ENCODE peak calls at places on chromosomes 16 and 17, in ten cellular contexts. Y is thoracic aorta, R is stomach, T is transverse colon, F is MCF 10A, G is dorsolateral prefrontal cortex, P is A549, J is AG09309, D is cardiac fibroblast, E is progenitor cell of endocrine pancreas. A is an unnamed sample.

GRCh38 chr16:59113009-59113408 is 378.9 kb upstream of the GOT2 start:
- DNase-seq in Y (no peak), E (no peak), P (no peak), D (no peak), R (no peak), F (no peak), J (no peak), T (no peak), G (no peak), A (peak)

GRCh38 chr16:4918790-4919210 is 18.1 kb downstream of the PPL start:
- DNase-seq in E (no peak), Y (no peak), P (no peak), T (peak), R (peak), F (no peak), J (no peak), D (no peak), G (no peak), A (no peak)

GRCh38 chr17:17993366-17993765 is 20.7 kb downstream of the DRC3 start:
- DNase-seq in Y (no peak), R (no peak), P (no peak), G (no peak), J (no peak), F (no peak), T (no peak), E (no peak), D (no peak), A (no peak)

GRCh38 chr17:73045722-73046121 is 46.8 kb downstream of the SLC39A11 start:
- DNase-seq in R (no peak), E (no peak), G (no peak), Y (no peak), J (no peak), D (no peak), P (no peak), F (no peak), T (no peak), A (no peak)

GRCh38 chr17:8913879-8914278 is 46.4 kb upstream of the PIK3R6 start:
- DNase-seq in Y (no peak), F (no peak), P (no peak), T (no peak), R (no peak), D (no peak), E (no peak), G (no peak), J (no peak), A (no peak)

GRCh38 chr16:58417600-58417999 is 25.3 kb downstream of the GINS3 start:
- DNase-seq in P (no peak), J (no peak), Y (no peak), G (no peak), R (no peak), F (no peak), D (no peak), T (no peak), E (no peak), A (no peak)

GRCh38 chr17:18251204-18251603 is 7.3 kb downstream of the FLII start:
- DNase-seq in G (no peak), E (no peak), D (no peak), T (no peak), J (no peak), F (no peak), R (no peak), P (no peak), Y (no peak), A (no peak)

GRCh38 chr17:3953542-3953941 is 10.7 kb downstream of the ATP2A3 start:
- DNase-seq in P (no peak), D (no peak), J (no peak), Y (no peak), T (no peak), E (no peak), R (no peak), G (no peak), F (no peak), A (no peak)

GRCh38 chr17:5352681-5353289 is 66.7 kb downstream of the NUP88 start:
- DNase-seq in E (no peak), R (no peak), P (no peak), Y (no peak), J (no peak), D (no peak), T (no peak), F (no peak), G (no peak), A (no peak)

GRCh38 chr16:85918436-85918835 is 19.5 kb downstream of the IRF8 start:
- DNase-seq in F (no peak), P (no peak), G (no peak), T (no peak), Y (no peak), J (no peak), R (no peak), E (no peak), D (no peak), A (no peak)

GRCh38 chr16:1152123-1152638 is 725 bp upstream of the CACNA1H start:
- DNase-seq in E (no peak), T (no peak), D (no peak), F (no peak), J (no peak), R (no peak), G (no peak), P (no peak), Y (no peak), A (no peak)

GRCh38 chr16:88638323-88639230 is at the start of gene IL17C:
- DNase-seq in E (no peak), J (no peak), P (no peak), Y (no peak), G (no peak), T (peak), R (peak), F (no peak), D (no peak), A (no peak)

GRCh38 chr17:13346081-13346533 is 255.6 kb downstream of the HS3ST3A1 start:
- DNase-seq in F (peak), Y (no peak), T (no peak), R (no peak), J (peak), G (no peak), D (peak), E (no peak), P (no peak), A (peak)

GRCh38 chr17:72699566-72699965 is 392.9 kb downstream of the SLC39A11 start:
- DNase-seq in J (no peak), Y (no peak), D (peak), G (peak), T (no peak), R (no peak), P (no peak), F (peak), E (no peak), A (no peak)

GRCh38 chr16:642189-643049 is 791 bp downstream of the MCRIP2 start:
- DNase-seq in Y (no peak), R (peak), E (no peak), J (no peak), F (peak), P (peak), G (no peak), D (peak), T (peak), A (peak)

GRCh38 chr16:85429776-85430522 is 183.2 kb upstream of the GSE1 start:
- DNase-seq in P (no peak), D (no peak), F (no peak), G (no peak), E (no peak), R (no peak), J (no peak), T (no peak), Y (no peak), A (no peak)

GRCh38 chr16:1526608-1527555 is 6.6 kb upstream of the TMEM204 start:
- DNase-seq in E (no peak), D (no peak), T (no peak), J (no peak), Y (no peak), G (no peak), P (no peak), R (no peak), F (no peak), A (no peak)

GRCh38 chr16:66741131-66741900 is 10.1 kb downstream of the DYNC1LI2 start:
- DNase-seq in D (peak), E (no peak), Y (peak), P (peak), J (peak), R (peak), T (peak), F (peak), G (peak), A (no peak)

GRCh38 chr16:83928341-83929055 is 24.5 kb upstream of the OSGIN1 start:
- DNase-seq in J (peak), R (no peak), E (no peak), F (peak), P (no peak), T (no peak), Y (no peak), G (no peak), D (peak), A (no peak)

GRCh38 chr17:68033636-68034451 is 1.7 kb upstream of the KPNA2 start:
- DNase-seq in P (peak), D (peak), R (no peak), F (peak), E (no peak), T (no peak), G (no peak), Y (no peak), J (no peak), A (peak)

GRCh38 chr16:57747996-57748395 is 12.4 kb downstream of the KATNB1 start:
- DNase-seq in J (no peak), R (no peak), T (no peak), D (no peak), F (no peak), Y (no peak), P (no peak), G (no peak), E (no peak), A (no peak)

GRCh38 chr16:12255473-12255872 is 278.9 kb downstream of the SNX29 start:
- DNase-seq in J (no peak), P (no peak), Y (no peak), T (no peak), E (no peak), G (no peak), D (peak), R (no peak), F (no peak), A (no peak)

GRCh38 chr17:64599187-64599676 is 62.9 kb downstream of the SMURF2 start:
- DNase-seq in Y (no peak), R (peak), J (no peak), T (peak), P (no peak), G (no peak), E (no peak), D (no peak), F (no peak), A (peak)

GRCh38 chr16:983044-984030 is 1.8 kb downstream of the SOX8 start:
- DNase-seq in T (no peak), R (no peak), Y (no peak), J (no peak), E (no peak), G (peak), D (peak), P (peak), F (no peak), A (no peak)

GRCh38 chr17:32625971-32626370 is 139.2 kb downstream of the CDK5R1 start:
- DNase-seq in P (no peak), R (peak), E (no peak), T (no peak), D (no peak), F (no peak), J (no peak), Y (no peak), G (peak), A (no peak)

GRCh38 chr17:64155751-64156544 is 26.0 kb upstream of the ERN1 start:
- DNase-seq in P (no peak), R (peak), G (peak), T (peak), F (no peak), J (no peak), E (no peak), D (peak), Y (no peak), A (no peak)

GRCh38 chr16:12096828-12097522 is 120.4 kb downstream of the SNX29 start:
- DNase-seq in F (no peak), J (no peak), Y (no peak), G (no peak), R (no peak), E (no peak), P (no peak), T (no peak), D (no peak), A (no peak)

GRCh38 chr17:38579934-38580333 is 25.8 kb downstream of the SRCIN1 start:
- DNase-seq in D (peak), R (peak), F (peak), J (no peak), T (no peak), G (peak), E (no peak), Y (no peak), P (peak), A (peak)

GRCh38 chr17:7550359-7550758 is 1.5 kb downstream of the TNFSF12 start:
- DNase-seq in T (no peak), D (no peak), F (no peak), G (no peak), Y (no peak), P (no peak), R (no peak), J (no peak), E (no peak), A (no peak)

GRCh38 chr16:68873635-68874471 is 30.5 kb downstream of the TANGO6 start:
- DNase-seq in R (no peak), Y (no peak), P (no peak), G (no peak), D (no peak), J (no peak), F (no peak), E (no peak), T (no peak), A (no peak)

GRCh38 chr17:83193336-83194188 is 114.2 kb downstream of the METRNL start:
- DNase-seq in G (peak), E (no peak), P (no peak), F (no peak), J (no peak), R (peak), D (peak), T (peak), Y (no peak), A (peak)

GRCh38 chr17:58741121-58741625 is 14.5 kb upstream of the PPM1E start:
- DNase-seq in P (peak), T (no peak), R (no peak), E (no peak), Y (no peak), F (peak), G (no peak), D (peak), J (peak), A (no peak)

GRCh38 chr16:69930117-69930776 is 20.9 kb upstream of the CLEC18A start:
- DNase-seq in T (peak), R (peak), Y (no peak), G (no peak), J (no peak), E (peak), P (peak), F (peak), D (peak), A (peak)

GRCh38 chr17:828761-829160 is 46.6 kb downstream of the MRM3 start:
- DNase-seq in R (no peak), P (no peak), G (no peak), J (peak), F (no peak), Y (no peak), D (no peak), E (no peak), T (no peak), A (no peak)

GRCh38 chr17:65987988-65988387 is 203.9 kb downstream of the CEP112 start:
- DNase-seq in G (no peak), E (no peak), D (peak), Y (no peak), R (no peak), F (peak), P (peak), J (peak), T (peak), A (peak)

GRCh38 chr17:6070895-6071511 is 824 bp downstream of the WSCD1 start:
- DNase-seq in P (peak), D (no peak), G (peak), Y (no peak), E (peak), F (no peak), J (no peak), T (peak), R (no peak), A (no peak)

GRCh38 chr16:9091867-9092281 is 430 bp downstream of the HAPSTR1 start:
- DNase-seq in P (peak), T (peak), F (no peak), J (no peak), R (peak), Y (no peak), D (no peak), E (peak), G (peak), A (peak)

GRCh38 chr17:21095735-21096134 is 31.0 kb upstream of the DHRS7B start:
- DNase-seq in T (no peak), E (no peak), R (no peak), J (no peak), G (no peak), F (no peak), Y (no peak), P (peak), D (no peak), A (no peak)

GRCh38 chr17:72318131-72318530 is 197.3 kb downstream of the SOX9 start:
- DNase-seq in G (no peak), Y (no peak), E (no peak), T (no peak), J (no peak), R (no peak), D (no peak), F (no peak), P (no peak), A (no peak)

GRCh38 chr16:25372716-25373115 is 115.1 kb upstream of the ZKSCAN2 start:
- DNase-seq in T (no peak), G (no peak), J (no peak), F (no peak), E (no peak), D (no peak), P (no peak), Y (no peak), R (no peak), A (peak)
- TF ChIP-seq CTCF in T (no peak), G (no peak), J (no peak), F (no peak), E (no peak), D (no peak), P (no peak), Y (no peak), R (no peak), A (no peak)

DNA sequence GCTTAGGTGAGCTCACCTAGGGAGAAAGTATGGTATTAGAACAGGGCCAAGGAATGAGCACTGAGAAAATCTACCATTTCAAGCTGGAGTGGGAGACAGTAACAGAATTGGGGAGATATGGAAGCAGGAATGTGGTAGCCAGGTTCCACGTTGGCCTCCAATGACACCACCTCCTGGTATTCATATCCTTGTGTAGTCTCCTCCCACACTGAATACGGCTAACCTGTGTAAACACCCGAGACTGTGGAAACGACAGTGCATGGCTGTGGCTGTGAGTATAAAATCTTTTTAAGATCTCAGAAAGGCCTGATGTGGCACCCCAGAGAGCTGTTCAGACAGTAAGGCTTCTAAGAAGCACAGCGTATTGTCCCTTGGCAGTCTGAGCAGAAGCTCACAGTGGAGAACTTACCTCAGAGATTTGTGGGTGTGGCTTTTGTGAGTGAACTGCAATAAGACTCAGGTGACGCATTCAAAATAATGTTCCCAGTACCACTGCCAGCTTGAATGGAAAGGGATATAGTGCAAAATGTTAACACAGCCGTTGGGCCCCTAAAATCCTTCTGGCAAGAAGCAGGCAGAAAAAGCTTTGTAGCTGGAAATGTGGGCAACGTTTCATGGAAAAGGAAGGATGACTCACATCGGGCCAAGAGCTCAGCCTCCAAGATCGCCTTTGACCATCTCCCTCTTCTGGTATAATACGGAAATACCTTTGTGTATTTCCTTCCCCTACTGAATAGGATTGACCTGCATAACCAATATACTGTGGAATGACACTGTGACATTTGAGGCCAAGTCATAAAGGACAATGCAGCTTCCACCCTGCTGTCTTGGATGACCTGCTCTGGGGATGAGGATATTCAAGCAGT is 14.4 kb downstream of the SDR42E1 start:
- DNase-seq in F (peak), R (no peak), E (no peak), Y (no peak), D (peak), T (no peak), P (peak), J (peak), G (no peak), A (peak)
- TF ChIP-seq CTCF in F (peak), R (no peak), E (no peak), Y (no peak), D (peak), T (no peak), P (peak), J (peak), G (no peak), A (peak)

GRCh38 chr16:10314811-10315210 is 71.0 kb upstream of the ATF7IP2 start:
- DNase-seq in Y (no peak), J (no peak), F (peak), R (no peak), P (no peak), G (no peak), T (no peak), E (no peak), D (peak), A (peak)
- TF ChIP-seq CTCF in Y (no peak), J (no peak), F (peak), R (no peak), P (peak), G (peak), T (no peak), E (no peak), D (no peak), A (no peak)

GRCh38 chr17:71232801-71233559 is 887.8 kb upstream of the SOX9 start:
- DNase-seq in P (no peak), T (no peak), D (no peak), R (no peak), G (no peak), J (no peak), Y (no peak), E (no peak), F (no peak), A (no peak)
- TF ChIP-seq CTCF in P (no peak), T (no peak), D (no peak), R (no peak), G (no peak), J (no peak), Y (no peak), E (no peak), F (no peak), A (no peak)